ENCODE peak calls at places on chromosome 14, in ten cellular contexts. G is PC-3; O is body of pancreas; M is fibroblast of lung; S is HepG2; X is GM10248; B is CD4-positive, alpha-beta T cell; A is tibial nerve; J is neural progenitor cell; V is A549. N is an unnamed sample.

GRCh38 chr14:22334627-22335026 is 254.4 kb downstream of the DAD1 start:
- DNase-seq in O (no peak), A (no peak), J (no peak), M (no peak), B (no peak), V (peak; percentile 23), G (peak; percentile 71), X (no peak), S (no peak), N (no peak)

GRCh38 chr14:69259531-69260245 is at the start of gene GALNT16:
- DNase-seq in A (no peak), S (no peak), O (peak; percentile 22), M (no peak), V (peak; percentile 56), X (peak; percentile 39), G (no peak), J (peak; percentile 86), B (no peak), N (no peak)

GRCh38 chr14:90600619-90601018 is 203.8 kb downstream of the CALM1 start:
- DNase-seq in J (no peak), S (no peak), M (no peak), O (no peak), A (no peak), G (no peak), X (no peak), B (no peak), V (no peak), N (no peak)

GRCh38 chr14:32358781-32359180 is 29.7 kb downstream of the AKAP6 start:
- DNase-seq in M (no peak), X (no peak), A (no peak), B (no peak), G (no peak), J (peak; percentile 11), O (no peak), S (no peak), V (no peak), N (no peak)

GRCh38 chr14:30194769-30195168 is 267.1 kb upstream of the PRKD1 start:
- DNase-seq in B (no peak), V (no peak), J (no peak), X (no peak), G (peak; percentile 7), A (no peak), S (no peak), O (no peak), M (peak; percentile 90), N (no peak)

GRCh38 chr14:75981426-75981825 is 369 bp downstream of the TGFB3 start:
- DNase-seq in B (no peak), J (peak; percentile 55), S (peak; percentile 18), O (peak; percentile 33), X (peak; percentile 87), G (no peak), M (no peak), A (no peak), V (no peak), N (no peak)

GRCh38 chr14:60508707-60509437 is at the start of gene SIX6:
- DNase-seq in B (no peak), O (no peak), J (peak; percentile 95), G (no peak), M (no peak), A (no peak), V (no peak), X (peak; percentile 16), S (no peak), N (no peak)

GRCh38 chr14:21136024-21136423 is 19.8 kb downstream of the OR5AU1 start:
- DNase-seq in V (peak; percentile 20), O (no peak), J (peak; percentile 6), G (peak; percentile 16), X (peak; percentile 57), A (no peak), S (peak; percentile 35), M (peak; percentile 27), B (no peak), N (no peak)

GRCh38 chr14:24082411-24083080 is 11.2 kb downstream of the CPNE6 start:
- DNase-seq in J (no peak), X (no peak), B (no peak), V (no peak), G (no peak), M (no peak), S (no peak), A (no peak), O (no peak), N (no peak)

GRCh38 chr14:104681689-104682074 is 7.7 kb upstream of the INF2 start:
- DNase-seq in X (no peak), A (peak; percentile 72), V (peak; percentile 94), M (peak; percentile 81), S (peak; percentile 46), J (peak; percentile 81), B (no peak), O (peak; percentile 68), G (peak; percentile 90), N (no peak)

GRCh38 chr14:75222208-75222701 is 45.8 kb upstream of the TMED10 start:
- DNase-seq in V (no peak), X (peak; percentile 52), B (no peak), M (peak; percentile 54), J (no peak), A (no peak), O (no peak), G (no peak), S (no peak), N (peak; percentile 25)

GRCh38 chr14:28057286-28058011 is 709.1 kb upstream of the FOXG1 start:
- DNase-seq in S (no peak), B (no peak), G (no peak), M (no peak), V (no peak), O (no peak), X (no peak), A (no peak), J (no peak), N (no peak)

GRCh38 chr14:43539210-43539609 is 967.9 kb downstream of the FSCB start:
- DNase-seq in O (peak; percentile 38), M (peak; percentile 57), J (peak; percentile 59), B (no peak), X (no peak), V (peak; percentile 33), S (peak; percentile 50), G (peak; percentile 63), A (peak; percentile 29), N (no peak)

GRCh38 chr14:50039734-50040400 is 76.5 kb downstream of the VCPKMT start:
- DNase-seq in A (no peak), O (no peak), B (no peak), J (no peak), X (no peak), S (peak; percentile 39), G (peak; percentile 44), V (peak; percentile 38), M (no peak), N (no peak)

GRCh38 chr14:50039120-50039517 is 77.3 kb downstream of the VCPKMT start:
- DNase-seq in A (no peak), S (no peak), G (no peak), J (no peak), V (no peak), M (no peak), B (no peak), O (no peak), X (no peak), N (no peak)

GRCh38 chr14:50037837-50038236 is 78.5 kb downstream of the VCPKMT start:
- DNase-seq in O (no peak), M (no peak), J (no peak), G (no peak), B (no peak), S (no peak), A (no peak), V (no peak), X (peak; percentile 50), N (no peak)

GRCh38 chr14:50037240-50037639 is 79.1 kb downstream of the VCPKMT start:
- DNase-seq in M (no peak), J (no peak), V (no peak), X (no peak), O (no peak), S (no peak), G (no peak), B (no peak), A (no peak), N (no peak)

GRCh38 chr14:50038398-50039119 is 77.8 kb downstream of the VCPKMT start:
- DNase-seq in S (peak; percentile 20), J (no peak), M (peak; percentile 82), X (peak; percentile 81), O (no peak), V (peak; percentile 64), G (peak; percentile 98), A (no peak), B (peak; percentile 11), N (no peak)
- TF ChIP-seq CTCF in S (no peak), J (no peak), M (no peak), X (no peak), O (no peak), V (no peak), G (peak; percentile 30), A (no peak), B (no peak), N (no peak)

GRCh38 chr14:95452176-95452889 is 64.1 kb downstream of the SYNE3 start:
- DNase-seq in A (no peak), B (no peak), J (peak; percentile 35), S (peak; percentile 51), G (peak; percentile 25), V (peak; percentile 24), O (no peak), X (no peak), M (peak; percentile 14), N (no peak)
- TF ChIP-seq CTCF in A (peak; percentile 11), B (no peak), J (peak; percentile 53), S (peak; percentile 67), G (peak; percentile 50), V (peak; percentile 32), O (peak; percentile 9), X (peak; percentile 32), M (peak; percentile 61), N (no peak)

DNA sequence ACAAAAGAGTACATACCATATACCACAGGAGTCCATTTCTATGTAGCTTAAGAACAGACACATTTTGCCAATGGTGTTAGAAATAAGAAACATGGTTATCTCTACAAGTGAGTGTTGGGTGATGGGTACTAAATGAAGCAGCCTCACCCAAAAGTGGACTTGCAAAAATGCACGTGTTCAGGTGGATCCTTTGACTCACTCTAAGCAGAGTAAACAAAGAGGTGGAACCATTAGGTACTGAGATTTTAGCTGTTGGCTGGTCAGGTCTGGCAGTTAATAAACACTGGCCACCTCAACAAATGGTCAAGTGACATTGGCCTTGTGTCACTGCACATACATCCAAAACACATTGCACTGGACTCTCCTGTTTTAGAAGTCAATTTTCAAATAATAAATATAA is 27.6 kb downstream of the EVL start:
- DNase-seq in M (no peak), B (no peak), V (no peak), O (no peak), J (no peak), X (no peak), G (peak; percentile 62), A (no peak), S (no peak), N (no peak)
- TF ChIP-seq CTCF in M (no peak), B (no peak), V (no peak), O (no peak), J (no peak), X (no peak), G (no peak), A (no peak), S (no peak), N (no peak)

DNA sequence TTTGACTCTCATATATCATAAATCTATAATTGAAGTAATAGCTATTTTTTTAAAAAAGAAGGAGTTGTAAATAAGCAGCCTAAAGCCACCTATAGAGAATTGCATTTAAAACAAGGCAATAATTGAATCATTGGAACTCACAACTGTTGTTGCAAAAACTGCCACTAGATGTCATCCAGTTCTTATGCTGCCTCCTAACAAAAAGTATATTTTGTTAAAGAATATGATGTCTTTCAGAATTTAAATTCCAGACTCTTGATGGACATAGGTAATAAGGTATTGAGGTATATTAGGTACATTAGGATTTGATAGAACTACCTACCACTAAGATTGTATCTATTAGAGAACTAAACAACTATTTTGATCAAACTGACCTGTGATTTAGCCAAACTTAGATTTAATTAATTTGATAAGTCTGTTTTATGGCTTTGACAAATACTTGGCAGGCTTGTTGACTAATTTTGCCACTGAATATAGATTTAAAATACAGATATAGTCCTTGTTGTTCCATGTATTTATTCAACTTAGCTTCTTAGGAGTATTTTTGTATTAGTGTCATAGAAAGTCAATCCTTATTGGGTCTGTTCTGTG is 401.4 kb downstream of the RPL10L start:
- DNase-seq in G (peak; percentile 64), S (peak; percentile 2), O (no peak), J (peak; percentile 21), X (no peak), M (peak; percentile 6), V (peak; percentile 35), A (no peak), B (no peak), N (no peak)
- TF ChIP-seq CTCF in G (peak; percentile 76), S (peak; percentile 37), O (peak; percentile 58), J (peak; percentile 78), X (peak; percentile 57), M (peak; percentile 36), V (peak; percentile 33), A (peak; percentile 36), B (no peak), N (no peak)